ENCODE peak calls at places on chromosomes 3 and 15, in four cellular contexts. One of them, this sample, is unnamed.

GRCh38 chr3:52851348-52851747 is 16.5 kb upstream of the MUSTN1 start:
- DNase-seq in tibial nerve: no peak
- DNase-seq in psoas muscle: peak
- DNase-seq in KG1: no peak
- DNase-seq in this sample: no peak

GRCh38 chr3:72439321-72440183 is 408.7 kb downstream of the SHQ1 start:
- DNase-seq in tibial nerve: no peak
- DNase-seq in psoas muscle: no peak
- DNase-seq in KG1: no peak
- DNase-seq in this sample: no peak

GRCh38 chr3:97914390-97914789 is 57.8 kb downstream of the RIOX2 start:
- DNase-seq in tibial nerve: no peak
- DNase-seq in psoas muscle: no peak
- DNase-seq in KG1: no peak
- DNase-seq in this sample: no peak

GRCh38 chr15:99983171-99983891 is 250.1 kb upstream of the LYSMD4 start:
- DNase-seq in tibial nerve: no peak
- DNase-seq in psoas muscle: peak
- DNase-seq in KG1: no peak
- DNase-seq in this sample: no peak

GRCh38 chr15:60727260-60727659 is 248.3 kb upstream of the ICE2 start:
- DNase-seq in tibial nerve: no peak
- DNase-seq in psoas muscle: no peak
- DNase-seq in KG1: no peak
- DNase-seq in this sample: no peak

GRCh38 chr3:187926620-187927019 is 181.4 kb upstream of the BCL6 start:
- DNase-seq in tibial nerve: no peak
- DNase-seq in psoas muscle: no peak
- DNase-seq in KG1: no peak
- DNase-seq in this sample: no peak

GRCh38 chr15:73771380-73772095 is 18.4 kb upstream of the INSYN1 start:
- DNase-seq in tibial nerve: no peak
- DNase-seq in psoas muscle: no peak
- DNase-seq in KG1: no peak
- DNase-seq in this sample: no peak

GRCh38 chr3:107315136-107315535 is 62.1 kb upstream of the CCDC54 start:
- DNase-seq in tibial nerve: no peak
- DNase-seq in psoas muscle: no peak
- DNase-seq in KG1: no peak
- DNase-seq in this sample: no peak

GRCh38 chr3:58331593-58332152 is 1.0 kb upstream of the PXK start:
- DNase-seq in tibial nerve: no peak
- DNase-seq in psoas muscle: no peak
- DNase-seq in KG1: no peak
- DNase-seq in this sample: no peak

GRCh38 chr15:47188766-47189507 is 528.4 kb upstream of the SEMA6D start:
- DNase-seq in tibial nerve: no peak
- DNase-seq in psoas muscle: no peak
- DNase-seq in KG1: no peak
- DNase-seq in this sample: no peak

GRCh38 chr3:9837701-9838582 is 5.9 kb downstream of the RPUSD3 start:
- DNase-seq in tibial nerve: no peak
- DNase-seq in psoas muscle: no peak
- DNase-seq in KG1: no peak
- DNase-seq in this sample: no peak

GRCh38 chr15:80660114-80660513 is 35.0 kb upstream of the ABHD17C start:
- DNase-seq in tibial nerve: no peak
- DNase-seq in psoas muscle: no peak
- DNase-seq in KG1: no peak
- DNase-seq in this sample: no peak

GRCh38 chr3:78204977-78205376 is 1165.1 kb downstream of the ROBO2 start:
- DNase-seq in tibial nerve: no peak
- DNase-seq in psoas muscle: no peak
- DNase-seq in KG1: no peak
- DNase-seq in this sample: no peak

GRCh38 chr3:54830658-54831057 is 97.2 kb downstream of the LRTM1 start:
- DNase-seq in tibial nerve: no peak
- DNase-seq in psoas muscle: no peak
- DNase-seq in KG1: no peak
- DNase-seq in this sample: no peak

GRCh38 chr3:170356596-170357175 is 829 bp upstream of the SKIL start:
- DNase-seq in tibial nerve: peak
- DNase-seq in psoas muscle: peak
- DNase-seq in KG1: peak
- DNase-seq in this sample: peak

GRCh38 chr15:42576776-42577175 is 1.4 kb downstream of the STARD9 start:
- DNase-seq in tibial nerve: no peak
- DNase-seq in psoas muscle: no peak
- DNase-seq in KG1: no peak
- DNase-seq in this sample: no peak